ENCODE peak calls at places on chromosomes 7 and 10, in nine cellular contexts. X, I, F, Q, Y, W, K, C and Z are unnamed samples.

GRCh38 chr7:98196706-98197605 is 14.3 kb upstream of the BHLHA15 start:
- DNase-seq in X (no peak), I (no peak), F (no peak), Q (no peak), Y (no peak), W (no peak), K (no peak), C (no peak), Z (no peak)

GRCh38 chr7:69967699-69968450 is 369.6 kb downstream of the AUTS2 start:
- DNase-seq in X (no peak), I (no peak), F (no peak), Q (no peak), Y (no peak), W (no peak), K (no peak), C (no peak), Z (no peak)

GRCh38 chr10:59895629-59896116 is 10.7 kb downstream of the CCDC6 start:
- DNase-seq in X (no peak), I (peak; percentile 53), F (no peak), Q (no peak), Y (no peak), W (no peak), K (peak; percentile 45), C (no peak), Z (no peak)

GRCh38 chr7:40644454-40645188 is 509.8 kb downstream of the SUGCT start:
- DNase-seq in X (no peak), I (no peak), F (no peak), Q (no peak), Y (no peak), W (no peak), K (no peak), C (no peak), Z (no peak)

GRCh38 chr7:24713850-24714675 is 43.2 kb downstream of the GSDME start:
- DNase-seq in X (no peak), I (no peak), F (no peak), Q (no peak), Y (peak; percentile 0), W (no peak), K (no peak), C (no peak), Z (no peak)

GRCh38 chr7:17640730-17641377 is 299.4 kb downstream of the SNX13 start:
- DNase-seq in X (no peak), I (no peak), F (no peak), Q (peak; percentile 46), Y (peak; percentile 54), W (no peak), K (peak; percentile 59), C (no peak), Z (no peak)

GRCh38 chr7:43296306-43296705 is 183.9 kb downstream of the HECW1 start:
- DNase-seq in X (no peak), I (no peak), F (no peak), Q (no peak), Y (no peak), W (no peak), K (no peak), C (no peak), Z (no peak)

GRCh38 chr10:44774676-44775401 is 136.3 kb upstream of the TMEM72 start:
- DNase-seq in X (no peak), I (no peak), F (no peak), Q (no peak), Y (no peak), W (no peak), K (peak; percentile 51), C (no peak), Z (no peak)

GRCh38 chr10:48306265-48306869 is at the start of gene MAPK8:
- DNase-seq in X (peak; percentile 47), I (peak; percentile 96), F (peak; percentile 69), Q (peak; percentile 85), Y (peak; percentile 96), W (peak; percentile 93), K (peak; percentile 96), C (peak; percentile 97), Z (peak; percentile 90)

GRCh38 chr7:123557016-123557630 is 495 bp downstream of the NDUFA5 start:
- DNase-seq in X (no peak), I (no peak), F (no peak), Q (no peak), Y (peak; percentile 35), W (no peak), K (no peak), C (no peak), Z (no peak)

GRCh38 chr7:85074-85945 is 107.1 kb upstream of the FAM20C start:
- DNase-seq in X (no peak), I (no peak), F (no peak), Q (peak; percentile 34), Y (peak; percentile 61), W (no peak), K (peak; percentile 70), C (no peak), Z (no peak)

GRCh38 chr7:68148440-68148839 is 1151.8 kb downstream of the TYW1 start:
- DNase-seq in X (no peak), I (no peak), F (no peak), Q (no peak), Y (no peak), W (no peak), K (no peak), C (no peak), Z (no peak)

GRCh38 chr7:31071316-31071715 is 19.2 kb downstream of the ADCYAP1R1 start:
- DNase-seq in X (no peak), I (no peak), F (no peak), Q (no peak), Y (no peak), W (no peak), K (no peak), C (peak; percentile 21), Z (no peak)
- H3K9me3 ChIP-seq in X (no peaks in the 10 kb centered on the region), I (no peaks in the 10 kb centered on the region), F (no peaks in the 10 kb centered on the region), Q (no peaks in the 10 kb centered on the region), Y (no peaks in the 10 kb centered on the region), W (no peaks in the 10 kb centered on the region), K (no peaks in the 10 kb centered on the region), C (no peaks in the 10 kb centered on the region), Z (no peaks in the 10 kb centered on the region)

DNA sequence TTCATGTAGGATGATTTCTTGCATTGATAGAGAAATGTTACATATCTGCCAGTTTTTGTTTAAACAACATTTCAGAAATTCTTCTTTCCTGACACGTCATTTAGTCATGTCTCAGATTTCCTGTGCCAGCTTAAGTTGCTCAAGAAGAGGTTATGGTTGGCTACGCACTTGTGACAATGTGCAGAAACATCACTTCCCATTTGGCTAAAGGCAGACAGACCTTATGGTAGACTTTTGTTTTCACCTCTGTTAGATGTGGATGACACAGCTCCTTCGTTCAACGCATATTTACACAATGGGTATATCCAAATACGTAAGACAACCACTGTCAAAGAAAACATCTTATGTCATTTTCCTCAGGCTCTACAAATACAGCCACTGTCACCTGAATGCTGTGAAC is 125.8 kb downstream of the DOCK4 start:
- DNase-seq in X (peak; percentile 96), I (no peak), F (peak; percentile 89), Q (no peak), Y (no peak), W (no peak), K (no peak), C (no peak), Z (no peak)
- H3K27ac ChIP-seq in X (peak overlapping the region; percentile 41), I (peak overlapping the region; percentile 10), F (peak overlapping the region; percentile 61), Q (no peak overlapping the region), Y (no peak overlapping the region), W (no peak overlapping the region), K (peak overlapping the region; percentile 85), C (peak overlapping the region; percentile 27), Z (no peak overlapping the region)

GRCh38 chr10:109417803-109418202 is 505.5 kb downstream of the XPNPEP1 start:
- DNase-seq in X (no peak), I (no peak), F (no peak), Q (no peak), Y (no peak), W (no peak), K (no peak), C (no peak), Z (no peak)
- TF ChIP-seq CTCF in X (no peak), I (no peak), F (no peak), Q (no peak), Y (no peak), W (no peak), K (no peak), C (no peak), Z (no peak)

GRCh38 chr7:49931627-49932026 is 158.2 kb downstream of the VWC2 start:
- DNase-seq in X (no peak), I (no peak), F (no peak), Q (no peak), Y (no peak), W (no peak), K (no peak), C (no peak), Z (no peak)
- H3K9me3 ChIP-seq in X (no peaks in the 10 kb centered on the region), I (no peaks in the 10 kb centered on the region), F (peaks cover 1% of the 10 kb centered on the region), Q (no peaks in the 10 kb centered on the region), Y (no peaks in the 10 kb centered on the region), W (peaks cover 13% of the 10 kb centered on the region), K (no peaks in the 10 kb centered on the region), C (no peaks in the 10 kb centered on the region), Z (peaks cover 10% of the 10 kb centered on the region)

GRCh38 chr10:75433216-75433615 is 1.8 kb downstream of the LRMDA start:
- DNase-seq in X (no peak), I (no peak), F (no peak), Q (no peak), Y (no peak), W (no peak), K (no peak), C (no peak), Z (no peak)
- H3K27ac ChIP-seq in X (no peak overlapping the region), I (no peak overlapping the region), F (no peak overlapping the region), Q (no peak overlapping the region), Y (no peak overlapping the region), W (no peak overlapping the region), K (peak overlapping the region; percentile 99), C (no peak overlapping the region), Z (no peak overlapping the region)